ENCODE peak calls at places on chromosomes 13 and 19, in four cellular contexts. O, U, A and T are unnamed samples.

GRCh38 chr13:37960427-37960826 is 90.9 kb upstream of the TRPC4 start:
- DNase-seq in A (peak; percentile 7), O (no peak), U (no peak), T (peak; percentile 6)

GRCh38 chr13:108968566-108968965 is 339.2 kb downstream of the MYO16 start:
- DNase-seq in O (no peak), A (no peak), U (no peak), T (no peak)

GRCh38 chr19:18478545-18479311 is 40.8 kb upstream of the ISYNA1 start:
- DNase-seq in A (peak; percentile 53), O (peak; percentile 84), U (peak; percentile 81), T (peak; percentile 90)

GRCh38 chr13:23945612-23946011 is 48.3 kb upstream of the C1QTNF9B start:
- DNase-seq in A (no peak), O (no peak), U (no peak), T (no peak)

GRCh38 chr19:54464624-54465266 is 1.2 kb upstream of the LENG9 start:
- DNase-seq in A (peak; percentile 90), O (peak; percentile 97), U (peak; percentile 95), T (peak; percentile 88)

GRCh38 chr19:40355975-40356680 is 7.6 kb downstream of the PLD3 start:
- DNase-seq in O (no peak), U (no peak), A (no peak), T (no peak)

GRCh38 chr19:16371540-16371986 is 46.9 kb downstream of the KLF2 start:
- DNase-seq in O (peak; percentile 95), A (no peak), U (no peak), T (no peak)

GRCh38 chr13:43227721-43228120 is 204.3 kb downstream of the DNAJC15 start:
- DNase-seq in O (no peak), U (no peak), A (no peak), T (peak; percentile 33)

GRCh38 chr19:31258211-31259052 is 90.8 kb downstream of the TSHZ3 start:
- DNase-seq in O (no peak), A (no peak), U (no peak), T (no peak)

GRCh38 chr19:15551183-15552004 is 43.1 kb downstream of the CYP4F22 start:
- DNase-seq in O (peak; percentile 72), U (no peak), A (no peak), T (peak; percentile 12)

GRCh38 chr19:14561832-14562351 is 10.0 kb downstream of the NDUFB7 start:
- DNase-seq in U (peak; percentile 71), A (no peak), O (no peak), T (peak; percentile 37)

GRCh38 chr19:2841858-2842574 is 741 bp downstream of the ZNF555 start:
- DNase-seq in O (no peak), A (no peak), U (no peak), T (no peak)

GRCh38 chr13:46654956-46655726 is 102.2 kb downstream of the LRCH1 start:
- DNase-seq in U (no peak), A (no peak), O (no peak), T (peak; percentile 61)

GRCh38 chr19:7255119-7255518 is 39.1 kb downstream of the INSR start:
- DNase-seq in O (no peak), U (no peak), A (no peak), T (no peak)

GRCh38 chr19:7506385-7507328 is 9.2 kb upstream of the ZNF358 start:
- DNase-seq in A (peak; percentile 65), U (peak; percentile 96), O (peak; percentile 97), T (peak; percentile 95)

GRCh38 chr19:40709817-40710216 is 6.9 kb downstream of the COQ8B start:
- DNase-seq in O (no peak), A (no peak), U (no peak), T (no peak)

GRCh38 chr19:7550987-7551761 is 15.7 kb downstream of the PNPLA6 start:
- DNase-seq in A (peak; percentile 59), U (no peak), O (peak; percentile 81), T (peak; percentile 38)

GRCh38 chr13:40123962-40124647 is 468.6 kb downstream of the COG6 start:
- DNase-seq in O (no peak), A (no peak), U (no peak), T (no peak)

GRCh38 chr13:50732712-50733111 is 110.8 kb downstream of the DLEU7 start:
- DNase-seq in A (peak; percentile 40), U (no peak), O (no peak), T (peak; percentile 79)

GRCh38 chr13:105506463-105506862 is 1029.0 kb downstream of the EFNB2 start:
- DNase-seq in O (no peak), A (no peak), U (no peak), T (no peak)

GRCh38 chr19:17249887-17250548 is 4.3 kb upstream of the NR2F6 start:
- DNase-seq in O (peak; percentile 56), U (no peak), A (no peak), T (no peak)

GRCh38 chr13:104086205-104086604 is 1020.0 kb upstream of the SLC10A2 start:
- DNase-seq in U (no peak), O (no peak), A (no peak), T (peak; percentile 50)

GRCh38 chr19:43551399-43552197 is 18.6 kb downstream of the ZNF575 start:
- DNase-seq in A (no peak), O (no peak), U (no peak), T (no peak)

GRCh38 chr13:53445682-53446081 is 417.1 kb downstream of the OLFM4 start:
- DNase-seq in U (no peak), O (no peak), A (no peak), T (no peak)

GRCh38 chr13:24625324-24625723 is 54.9 kb upstream of the ATP12A start:
- DNase-seq in U (no peak), O (no peak), A (no peak), T (peak; percentile 31)

GRCh38 chr13:113001251-113002140 is 32.5 kb downstream of the MCF2L start:
- DNase-seq in A (peak; percentile 2), U (no peak), O (no peak), T (no peak)

GRCh38 chr13:39037410-39037879 is 444 bp downstream of the PROSER1 start:
- DNase-seq in U (no peak), O (no peak), A (no peak), T (no peak)
- TF ChIP-seq CTCF in U (no peak), O (no peak), A (no peak), T (no peak)

GRCh38 chr19:38135150-38135998 is 88.6 kb downstream of the DPF1 start:
- DNase-seq in U (no peak), O (no peak), A (peak; percentile 11), T (no peak)
- H3K4me3 ChIP-seq in U (no peak overlapping the region), O (no peak overlapping the region), A (no peak overlapping the region), T (no peak overlapping the region)

DNA sequence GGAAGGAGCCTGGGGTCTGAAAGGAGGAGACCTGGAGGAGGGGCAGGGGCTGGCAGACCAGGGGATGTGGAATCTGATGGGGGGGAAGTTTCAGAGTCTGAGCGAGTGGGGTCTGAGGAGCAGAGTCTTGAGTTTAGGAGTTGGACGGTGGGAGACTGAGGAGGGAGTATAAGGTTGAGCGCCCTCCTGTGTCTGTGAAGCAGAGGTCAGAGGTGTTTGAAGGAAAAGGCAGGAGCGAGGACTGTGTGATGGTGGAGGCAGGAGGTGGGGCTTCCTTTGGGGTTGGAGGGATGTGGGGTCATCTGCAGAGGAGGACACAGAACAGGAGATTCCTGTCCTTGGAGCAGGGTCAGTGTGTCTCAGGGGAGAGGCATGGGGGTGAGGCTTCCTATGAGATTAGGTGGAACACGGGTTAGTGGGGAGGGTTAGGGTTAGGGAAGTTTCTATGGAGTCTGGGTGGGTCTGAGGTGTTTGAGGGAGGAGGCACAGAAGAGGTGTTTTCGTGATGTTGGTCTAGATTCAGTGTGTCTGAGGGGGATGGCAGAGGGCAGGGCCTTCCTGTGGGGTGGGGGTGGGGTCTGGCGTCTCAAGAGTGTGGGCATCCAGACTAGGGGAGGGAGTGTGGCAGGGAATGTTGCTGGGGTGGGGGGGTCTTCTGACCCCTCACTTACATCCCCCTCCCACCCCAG is 8.3 kb downstream of the RYR1 start:
- DNase-seq in U (no peak), A (no peak), O (no peak), T (peak; percentile 19)
- TF ChIP-seq CTCF in U (no peak), A (no peak), O (no peak), T (no peak)

DNA sequence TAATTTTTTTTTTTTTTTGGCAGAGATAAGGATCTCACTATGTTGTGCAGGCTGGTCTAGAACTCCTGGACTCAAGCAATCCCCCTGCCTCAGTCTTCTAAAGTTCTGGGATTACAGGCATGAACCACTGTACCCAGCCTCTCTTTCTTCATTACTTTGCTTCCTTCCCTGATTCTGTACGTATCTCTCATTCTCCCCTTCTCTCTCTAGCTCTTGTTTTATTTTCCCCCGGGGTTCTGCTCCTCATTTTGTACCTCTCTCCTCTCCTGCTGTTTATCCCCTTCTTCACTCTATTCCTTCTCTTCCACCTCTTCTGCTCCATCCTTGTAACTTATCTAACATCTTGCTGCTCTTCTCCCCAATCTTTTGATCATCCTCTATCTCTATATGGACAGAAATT is 46.5 kb downstream of the ZNF611 start:
- DNase-seq in A (no peak), O (no peak), U (no peak), T (no peak)
- H3K4me3 ChIP-seq in A (no peak overlapping the region), O (no peak overlapping the region), U (no peak overlapping the region), T (no peak overlapping the region)